ENCODE peak calls at places on chromosomes 11 and 22, in seven cellular contexts. H is BJ, N is ovary, K is PC-3, A is pancreas, I is neural progenitor cell, L is adrenal gland. Z is an unnamed sample.

GRCh38 chr11:25547293-25547692 is 784.6 kb upstream of the ANO3 start:
- DNase-seq in H (no peak), N (no peak), K (no peak), A (no peak), I (no peak), L (no peak), Z (no peak)

GRCh38 chr11:110797453-110797852 is 85.2 kb upstream of the ARHGAP20 start:
- DNase-seq in H (no peak), N (no peak), K (no peak), A (no peak), I (no peak), L (no peak), Z (no peak)

GRCh38 chr11:59891781-59892181 is 13.2 kb downstream of the OOSP3 start:
- DNase-seq in H (no peak), N (no peak), K (no peak), A (no peak), I (peak; percentile 64), L (no peak), Z (no peak)

GRCh38 chr11:11374358-11375148 is 21.5 kb upstream of the CSNK2A3 start:
- DNase-seq in H (no peak), N (no peak), K (no peak), A (no peak), I (no peak), L (no peak), Z (no peak)

GRCh38 chr11:93518081-93518480 is 25.1 kb downstream of the SMCO4 start:
- DNase-seq in H (no peak), N (no peak), K (no peak), A (no peak), I (no peak), L (no peak), Z (no peak)

GRCh38 chr11:102267602-102268001 is 49.7 kb upstream of the BIRC3 start:
- DNase-seq in H (no peak), N (no peak), K (peak; percentile 81), A (no peak), I (no peak), L (peak; percentile 23), Z (no peak)

GRCh38 chr11:129410561-129410960 is 34.9 kb downstream of the BARX2 start:
- DNase-seq in H (no peak), N (no peak), K (no peak), A (no peak), I (no peak), L (no peak), Z (no peak)

GRCh38 chr11:87179621-87180020 is 141.9 kb downstream of the TMEM135 start:
- DNase-seq in H (no peak), N (no peak), K (no peak), A (no peak), I (no peak), L (no peak), Z (no peak)

GRCh38 chr11:64845125-64845735 is 777 bp upstream of the CDC42BPG start:
- DNase-seq in H (no peak), N (peak; percentile 40), K (no peak), A (no peak), I (no peak), L (no peak), Z (no peak)

GRCh38 chr11:50333861-50334260 is 301.2 kb downstream of the OR4C45 start:
- DNase-seq in H (no peak), N (no peak), K (no peak), A (no peak), I (no peak), L (no peak), Z (no peak)

GRCh38 chr11:6129634-6130033 is 22.1 kb downstream of the OR56B4 start:
- DNase-seq in H (no peak), N (no peak), K (no peak), A (no peak), I (no peak), L (no peak), Z (no peak)

GRCh38 chr11:94809251-94809650 is 41.1 kb downstream of the AMOTL1 start:
- DNase-seq in H (no peak), N (no peak), K (no peak), A (no peak), I (no peak), L (no peak), Z (no peak)

GRCh38 chr22:27641049-27641790 is 160.3 kb downstream of the MN1 start:
- DNase-seq in H (no peak), N (no peak), K (no peak), A (no peak), I (no peak), L (no peak), Z (no peak)

GRCh38 chr11:48900131-48900800 is 83.4 kb downstream of the TRIM51G start:
- DNase-seq in H (no peak), N (peak; percentile 4), K (no peak), A (peak; percentile 12), I (no peak), L (no peak), Z (no peak)

DNA sequence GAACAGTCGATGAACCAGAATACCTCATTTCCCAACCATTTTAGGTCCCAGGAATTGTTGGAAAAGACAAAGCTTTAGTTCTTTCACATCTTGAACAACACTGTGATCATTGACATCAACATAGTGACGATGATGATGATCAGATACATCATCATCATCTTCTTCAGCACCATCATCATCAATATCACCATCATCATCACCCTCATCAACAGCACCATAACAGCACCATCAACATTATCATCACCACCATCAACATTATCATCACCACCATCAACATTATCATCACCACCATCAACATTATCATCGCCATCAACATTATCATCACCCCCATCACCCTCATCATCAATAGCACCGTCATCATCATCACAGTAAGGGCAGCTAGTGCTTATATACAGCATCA is 8.8 kb downstream of the SCUBE1 start:
- DNase-seq in H (no peak), N (no peak), K (no peak), A (no peak), I (no peak), L (no peak), Z (no peak)
- H3K27me3 ChIP-seq in H (peaks cover 2% of the 10 kb centered on the region), N (no peaks in the 10 kb centered on the region), K (peaks cover 11% of the 10 kb centered on the region), A (no peaks in the 10 kb centered on the region), I (no peaks in the 10 kb centered on the region), L (no peaks in the 10 kb centered on the region), Z (no peaks in the 10 kb centered on the region)

GRCh38 chr11:75576017-75576416 is 14.0 kb downstream of the SERPINH1 start:
- DNase-seq in H (no peak), N (no peak), K (no peak), A (no peak), I (no peak), L (no peak), Z (no peak)

GRCh38 chr11:75577198-75577597 is 15.1 kb downstream of the SERPINH1 start:
- DNase-seq in H (no peak), N (peak; percentile 77), K (peak; percentile 68), A (peak; percentile 77), I (peak; percentile 59), L (peak; percentile 66), Z (peak; percentile 60)

GRCh38 chr11:75572744-75573143 is 10.7 kb downstream of the SERPINH1 start:
- DNase-seq in H (no peak), N (no peak), K (no peak), A (no peak), I (no peak), L (no peak), Z (no peak)

GRCh38 chr11:75576445-75577049 is 14.5 kb downstream of the SERPINH1 start:
- DNase-seq in H (no peak), N (peak; percentile 54), K (no peak), A (no peak), I (no peak), L (no peak), Z (no peak)

DNA sequence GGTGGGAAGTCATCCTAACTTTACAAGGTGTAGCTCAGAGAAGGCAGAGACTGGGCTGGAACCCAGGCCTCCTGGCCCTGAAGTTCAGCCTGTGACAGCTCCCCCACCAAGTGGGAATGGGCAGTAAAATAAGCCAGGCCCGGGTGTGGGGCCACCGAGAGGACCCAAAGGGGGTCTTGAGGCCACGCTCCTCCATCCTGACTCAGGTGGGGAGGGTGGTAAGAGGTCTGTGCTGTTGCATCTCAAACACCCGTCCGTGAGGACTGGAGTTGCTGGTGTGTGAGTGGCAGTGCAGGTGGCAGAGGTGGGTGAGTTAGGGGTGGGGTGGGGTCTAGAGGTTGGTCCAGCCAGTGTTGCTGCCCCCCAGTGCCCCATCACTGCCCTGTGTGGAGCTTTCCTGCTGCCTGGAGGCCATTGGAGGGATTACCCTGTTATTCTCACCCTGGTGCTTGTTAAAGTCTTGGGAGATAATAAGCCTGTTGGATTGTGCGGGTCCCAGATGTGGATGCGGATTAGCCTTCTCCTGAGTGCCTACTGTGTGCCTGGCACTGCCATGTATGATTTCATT is 12.7 kb downstream of the SERPINH1 start:
- DNase-seq in H (no peak), N (no peak), K (no peak), A (no peak), I (no peak), L (no peak), Z (no peak)
- TF ChIP-seq CTCF in H (peak; percentile 48), N (no peak), K (peak; percentile 24), A (no peak), I (peak; percentile 16), L (peak; percentile 10), Z (no peak)

DNA sequence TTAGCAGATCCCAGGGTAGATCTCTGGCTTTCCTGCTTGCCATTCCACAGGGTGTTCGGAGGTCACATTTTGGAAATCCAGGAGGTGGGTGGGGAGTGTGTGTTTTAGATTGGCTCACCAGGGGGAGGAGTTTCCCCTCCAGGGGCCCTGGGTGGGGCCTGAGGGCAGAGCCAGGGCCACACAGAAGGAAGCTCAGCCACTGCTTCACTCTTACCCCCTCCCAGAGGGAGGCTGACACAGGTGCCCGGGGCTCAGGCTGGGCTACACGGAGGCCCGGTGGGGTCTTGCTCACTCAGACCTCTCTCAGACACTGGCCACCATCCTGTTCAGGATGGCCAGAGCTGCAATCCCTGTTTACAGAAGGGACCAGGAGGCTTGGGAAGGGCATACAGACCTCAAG is 2.5 kb downstream of the WNT7B start:
- DNase-seq in H (no peak), N (no peak), K (peak; percentile 67), A (no peak), I (no peak), L (no peak), Z (no peak)
- H3K27me3 ChIP-seq in H (peaks cover 40% of the 10 kb centered on the region), N (peaks cover 5% of the 10 kb centered on the region), K (no peaks in the 10 kb centered on the region), A (peaks cover 3% of the 10 kb centered on the region), I (peaks cover 98% of the 10 kb centered on the region), L (peaks cover 84% of the 10 kb centered on the region), Z (peaks cover 74% of the 10 kb centered on the region)

DNA sequence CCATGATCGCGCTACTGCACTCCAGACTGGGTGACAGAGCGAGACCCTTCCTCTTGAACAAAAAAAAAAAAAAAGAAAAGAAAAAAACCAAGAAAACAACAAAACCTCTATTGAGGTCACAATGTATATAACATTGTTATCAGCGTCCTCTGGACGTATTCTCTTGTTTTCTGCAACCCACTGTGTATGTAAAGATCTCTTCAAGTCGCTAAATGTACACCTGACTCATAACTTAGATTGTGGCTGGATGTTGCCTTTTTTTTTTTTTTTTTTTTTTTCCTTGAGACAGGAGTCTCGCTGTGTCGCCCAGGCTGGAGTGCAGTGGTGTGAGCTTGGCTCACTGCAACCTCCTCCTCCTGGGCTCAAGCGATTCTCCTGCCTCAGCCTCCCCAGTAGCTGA is 1.4 kb upstream of the YPEL1 start:
- DNase-seq in H (no peak), N (no peak), K (no peak), A (no peak), I (no peak), L (no peak), Z (no peak)
- TF ChIP-seq CTCF in H (no peak), N (no peak), K (no peak), A (no peak), I (no peak), L (no peak), Z (no peak)

GRCh38 chr11:44729065-44729464 is 2.3 kb downstream of the TSPAN18 start:
- DNase-seq in H (no peak), N (no peak), K (no peak), A (no peak), I (peak; percentile 73), L (no peak), Z (no peak)
- H3K27me3 ChIP-seq in H (peaks cover 26% of the 10 kb centered on the region), N (no peaks in the 10 kb centered on the region), K (peaks cover 67% of the 10 kb centered on the region), A (no peaks in the 10 kb centered on the region), I (peaks cover 5% of the 10 kb centered on the region), L (no peaks in the 10 kb centered on the region), Z (no peaks in the 10 kb centered on the region)

Z was measured in CD4-positive, alpha-beta T cell.